ENCODE peak calls at places on chromosomes 7 and 10, in nine cellular contexts. J is COR-L47; S is AG08395; K is spleen; N is T-helper 9 cell; O is lower lobe of right lung; Y is activated CD4-positive, alpha-beta T cell treated with anti-CD3 and anti-CD28 coated beads for 48 hours; U is hippocampal formation; F is stimulated activated CD4-positive, alpha-beta T cell treated with anti-CD3 and anti-CD28 coated beads, Interleukin-1b, Interleukin-23, amount 100 ng/mL, for 24 hours. H is an unnamed sample.

GRCh38 chr7:35019801-35020200 is 17.5 kb downstream of the DPY19L1 start:
- DNase-seq in S (no peak), K (no peak), N (no peak), F (no peak), Y (no peak), J (no peak), O (no peak), U (no peak), H (no peak)

GRCh38 chr10:71863203-71863602 is 12.2 kb upstream of the PSAP start:
- DNase-seq in S (no peak), K (peak), J (no peak), U (no peak), Y (no peak), O (no peak), N (no peak), F (no peak), H (no peak)

GRCh38 chr7:41437257-41438196 is 265.4 kb downstream of the INHBA start:
- DNase-seq in J (no peak), O (no peak), N (no peak), U (no peak), F (no peak), K (no peak), S (peak), Y (no peak), H (no peak)

GRCh38 chr7:38902443-38902842 is 6.5 kb downstream of the VPS41 start:
- DNase-seq in J (no peak), Y (no peak), N (no peak), S (no peak), F (no peak), O (no peak), K (no peak), U (no peak), H (no peak)

GRCh38 chr7:98884416-98884815 is 6.1 kb downstream of the TRRAP start:
- DNase-seq in K (no peak), O (no peak), F (no peak), Y (no peak), U (no peak), N (no peak), J (no peak), S (no peak), H (no peak)

GRCh38 chr10:132746801-132747625 is 38.9 kb downstream of the NKX6-2 start:
- DNase-seq in F (no peak), J (no peak), O (no peak), S (no peak), K (no peak), Y (no peak), U (no peak), N (no peak), H (peak)

GRCh38 chr7:13016633-13017324 is 329.3 kb downstream of the ARL4A start:
- DNase-seq in O (no peak), Y (no peak), S (peak), N (no peak), J (no peak), K (no peak), F (no peak), U (no peak), H (no peak)

GRCh38 chr10:5547934-5548660 is 23.3 kb downstream of the CALML3 start:
- DNase-seq in S (no peak), J (no peak), F (no peak), U (no peak), N (no peak), Y (no peak), O (peak), K (peak), H (no peak)

GRCh38 chr7:85471740-85472139 is 284.9 kb upstream of the SEMA3D start:
- DNase-seq in F (no peak), S (peak), Y (peak), J (no peak), K (no peak), U (no peak), N (no peak), O (no peak), H (no peak)

GRCh38 chr7:66043681-66044497 is 31.7 kb upstream of the ASL start:
- DNase-seq in J (no peak), Y (peak), F (no peak), U (no peak), N (peak), O (peak), S (peak), K (peak), H (peak)

GRCh38 chr7:2905500-2905899 is 61.4 kb upstream of the GNA12 start:
- DNase-seq in S (no peak), K (no peak), N (no peak), F (no peak), U (no peak), O (no peak), J (no peak), Y (no peak), H (no peak)

GRCh38 chr10:108801220-108801619 is 1122.1 kb downstream of the XPNPEP1 start:
- DNase-seq in S (no peak), Y (no peak), K (no peak), F (no peak), J (no peak), O (no peak), N (no peak), U (no peak), H (no peak)

GRCh38 chr7:49850921-49851613 is 77.6 kb downstream of the VWC2 start:
- DNase-seq in Y (no peak), U (no peak), O (no peak), S (no peak), J (no peak), K (no peak), N (no peak), F (no peak), H (no peak)

GRCh38 chr10:15791816-15792524 is 68.3 kb downstream of the MINDY3 start:
- DNase-seq in U (no peak), Y (no peak), K (no peak), O (no peak), S (peak), J (no peak), F (no peak), N (no peak), H (no peak)

GRCh38 chr10:117016271-117016670 is 11.3 kb upstream of the SHTN1 start:
- DNase-seq in J (no peak), S (no peak), Y (no peak), F (no peak), N (no peak), O (no peak), K (no peak), U (no peak), H (no peak)

GRCh38 chr7:1853619-1854520 is 183.8 kb downstream of the ELFN1 start:
- DNase-seq in S (no peak), U (no peak), J (no peak), Y (no peak), O (peak), F (no peak), K (peak), N (no peak), H (no peak)

GRCh38 chr7:4789194-4790077 is 14.0 kb downstream of the AP5Z1 start:
- DNase-seq in S (no peak), O (no peak), K (no peak), J (no peak), U (no peak), Y (no peak), F (no peak), N (no peak), H (no peak)

GRCh38 chr7:95766086-95766485 is 6.3 kb upstream of the DYNC1I1 start:
- DNase-seq in U (no peak), F (no peak), Y (no peak), O (no peak), J (no peak), K (no peak), N (no peak), S (no peak), H (no peak)

GRCh38 chr10:126049741-126050140 is 153.4 kb downstream of the FANK1 start:
- DNase-seq in U (no peak), F (no peak), N (no peak), Y (no peak), K (no peak), S (peak), O (peak), J (no peak), H (no peak)

GRCh38 chr7:142611566-142612250 is 137.6 kb upstream of the PRSS1 start:
- DNase-seq in O (no peak), N (no peak), F (no peak), Y (no peak), U (no peak), K (no peak), J (no peak), S (no peak), H (no peak)

GRCh38 chr10:50512214-50512595 is 111.6 kb downstream of the SGMS1 start:
- DNase-seq in F (no peak), N (no peak), K (no peak), O (no peak), Y (no peak), J (no peak), S (no peak), U (no peak), H (no peak)

GRCh38 chr7:134813668-134814067 is 34.2 kb downstream of the CALD1 start:
- DNase-seq in K (no peak), N (no peak), F (no peak), J (no peak), S (peak), O (no peak), U (no peak), Y (no peak), H (no peak)

GRCh38 chr7:50653116-50653854 is 88.1 kb upstream of the DDC start:
- DNase-seq in Y (no peak), K (no peak), S (peak), U (no peak), O (no peak), J (no peak), F (no peak), N (no peak), H (peak)

GRCh38 chr7:127914693-127915092 is 116.5 kb downstream of the LRRC4 start:
- DNase-seq in F (no peak), J (no peak), N (no peak), Y (no peak), U (no peak), O (no peak), K (no peak), S (no peak), H (no peak)

GRCh38 chr10:70324341-70324861 is 40.6 kb upstream of the NPFFR1 start:
- DNase-seq in F (no peak), N (no peak), K (no peak), Y (no peak), O (no peak), J (no peak), S (no peak), U (no peak), H (no peak)

H was measured in substantia nigra.